ENCODE peak calls at places on chromosome 15, in four cellular contexts. K is breast epithelium, M is uterus, O is IMR-90. J is an unnamed sample.

GRCh38 chr15:41183580-41183979 is 47.0 kb downstream of the EXD1 start:
- DNase-seq in K (no peak), M (no peak), O (peak), J (no peak)

GRCh38 chr15:63521405-63522142 is 17.2 kb downstream of the USP3 start:
- DNase-seq in K (no peak), M (no peak), O (peak), J (no peak)

GRCh38 chr15:25860885-25861866 is 2.0 kb downstream of the ATP10A start:
- DNase-seq in K (no peak), M (no peak), O (no peak), J (no peak)

GRCh38 chr15:38707802-38708671 is 143.4 kb upstream of the RASGRP1 start:
- DNase-seq in K (no peak), M (peak), O (peak), J (peak)

GRCh38 chr15:39583586-39584265 is 2.8 kb downstream of the THBS1 start:
- DNase-seq in K (no peak), M (no peak), O (peak), J (peak)

GRCh38 chr15:90205886-90206285 is 4.8 kb downstream of the SEMA4B start:
- DNase-seq in K (no peak), M (no peak), O (no peak), J (no peak)

GRCh38 chr15:32104061-32104980 is 74.0 kb downstream of the CHRNA7 start:
- DNase-seq in K (no peak), M (no peak), O (no peak), J (no peak)

GRCh38 chr15:63166219-63166618 is 8.9 kb upstream of the RPS27L start:
- DNase-seq in K (no peak), M (no peak), O (no peak), J (no peak)

GRCh38 chr15:41417418-41417811 is 520 bp downstream of the RTF1 start:
- DNase-seq in K (no peak), M (peak), O (peak), J (peak)

GRCh38 chr15:29136815-29137214 is 132.8 kb downstream of the NSMCE3 start:
- DNase-seq in K (no peak), M (no peak), O (no peak), J (no peak)

GRCh38 chr15:80375968-80376891 is 28.0 kb upstream of the ARNT2 start:
- DNase-seq in K (no peak), M (no peak), O (no peak), J (no peak)

GRCh38 chr15:35087759-35088158 is 2.7 kb upstream of the NANOGP8 start:
- DNase-seq in K (no peak), M (no peak), O (no peak), J (no peak)

GRCh38 chr15:84925906-84926305 is 41.4 kb downstream of the SLC28A1 start:
- DNase-seq in K (no peak), M (no peak), O (no peak), J (no peak)

GRCh38 chr15:62343397-62343796 is 178.3 kb upstream of the C2CD4B start:
- DNase-seq in K (no peak), M (no peak), O (no peak), J (no peak)

GRCh38 chr15:93942140-93942808 is 289.1 kb upstream of the MCTP2 start:
- DNase-seq in K (no peak), M (no peak), O (no peak), J (no peak)

GRCh38 chr15:83324799-83325198 is 40.3 kb upstream of the BNC1 start:
- DNase-seq in K (no peak), M (no peak), O (no peak), J (no peak)

GRCh38 chr15:99019558-99020540 is 12.3 kb upstream of the PGPEP1L start:
- DNase-seq in K (no peak), M (no peak), O (peak), J (no peak)

GRCh38 chr15:60179786-60180391 is 175.8 kb downstream of the FOXB1 start:
- DNase-seq in K (no peak), M (no peak), O (peak), J (peak)

GRCh38 chr15:39474657-39475056 is 106.2 kb upstream of the THBS1 start:
- DNase-seq in K (no peak), M (no peak), O (no peak), J (no peak)

GRCh38 chr15:60704129-60704528 is 225.2 kb upstream of the ICE2 start:
- DNase-seq in K (no peak), M (no peak), O (no peak), J (no peak)

GRCh38 chr15:62887113-62887570 is 155.4 kb upstream of the TPM1 start:
- DNase-seq in K (no peak), M (peak), O (peak), J (no peak)

GRCh38 chr15:41865490-41866055 is 26.9 kb downstream of the PLA2G4B start:
- DNase-seq in K (no peak), M (no peak), O (no peak), J (no peak)

GRCh38 chr15:48796930-48797329 is 13.9 kb downstream of the CEP152 start:
- DNase-seq in K (no peak), M (no peak), O (peak), J (no peak)

GRCh38 chr15:53114960-53115359 is 324.8 kb upstream of the ONECUT1 start:
- DNase-seq in K (no peak), M (no peak), O (no peak), J (no peak)

GRCh38 chr15:83323296-83323711 is 38.8 kb upstream of the BNC1 start:
- DNase-seq in K (no peak), M (no peak), O (peak), J (no peak)

GRCh38 chr15:59817834-59818233 is 128.7 kb upstream of the BNIP2 start:
- DNase-seq in K (no peak), M (no peak), O (no peak), J (no peak)

GRCh38 chr15:40878785-40879184 is 4.8 kb upstream of the RHOV start:
- DNase-seq in K (no peak), M (no peak), O (peak), J (no peak)

GRCh38 chr15:78020007-78020406 is 57.5 kb downstream of the TBC1D2B start:
- DNase-seq in K (no peak), M (no peak), O (no peak), J (no peak)

GRCh38 chr15:78021761-78022160 is 55.8 kb downstream of the TBC1D2B start:
- DNase-seq in K (no peak), M (no peak), O (no peak), J (no peak)

GRCh38 chr15:78023081-78023665 is 54.3 kb downstream of the TBC1D2B start:
- DNase-seq in K (no peak), M (no peak), O (no peak), J (no peak)

GRCh38 chr15:78024883-78025282 is 52.6 kb downstream of the TBC1D2B start:
- DNase-seq in K (no peak), M (no peak), O (no peak), J (no peak)

DNA sequence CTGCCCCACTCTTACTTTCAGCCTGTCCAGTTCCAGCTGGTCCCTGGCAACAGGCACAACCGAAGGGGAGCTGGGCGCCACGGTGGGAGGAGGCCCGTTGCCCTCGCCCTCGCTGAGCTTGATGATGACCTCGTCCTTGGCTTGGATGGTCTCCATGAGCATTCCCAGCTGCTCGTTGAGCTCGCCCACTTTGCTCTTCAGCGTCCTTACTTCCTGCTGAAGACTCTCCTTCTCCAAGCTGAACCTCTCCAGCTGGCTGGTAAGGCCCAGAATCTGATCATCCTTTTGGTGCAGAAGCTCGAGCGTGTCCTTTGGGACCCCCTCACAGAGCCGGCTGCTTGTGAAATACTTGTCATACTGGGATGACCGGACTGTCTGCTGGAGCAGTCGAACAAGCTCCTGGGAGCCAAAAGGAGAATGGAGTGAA is 53.4 kb downstream of the TBC1D2B start:
- DNase-seq in K (no peak), M (peak), O (peak), J (peak)
- H3K4me3 ChIP-seq in K (no peak), M (no peak), O (no peak), J (no peak)

GRCh38 chr15:92883643-92884458 is 16.3 kb upstream of the CHD2 start:
- DNase-seq in K (no peak), M (no peak), O (peak), J (no peak)
- H3K4me3 ChIP-seq in K (peak), M (peak), O (peak), J (peak)

GRCh38 chr15:67047149-67047661 is 18.2 kb upstream of the SMAD3 start:
- DNase-seq in K (no peak), M (no peak), O (no peak), J (no peak)

GRCh38 chr15:67050522-67051087 is 14.8 kb upstream of the SMAD3 start:
- DNase-seq in K (no peak), M (peak), O (no peak), J (peak)

GRCh38 chr15:67050062-67050461 is 15.3 kb upstream of the SMAD3 start:
- DNase-seq in K (no peak), M (peak), O (peak), J (no peak)

GRCh38 chr15:67049351-67050044 is 15.9 kb upstream of the SMAD3 start:
- DNase-seq in K (no peak), M (no peak), O (peak), J (no peak)

GRCh38 chr15:67048281-67049279 is 16.8 kb upstream of the SMAD3 start:
- DNase-seq in K (no peak), M (peak), O (peak), J (no peak)
- H3K4me3 ChIP-seq in K (no peak), M (no peak), O (no peak), J (no peak)

DNA sequence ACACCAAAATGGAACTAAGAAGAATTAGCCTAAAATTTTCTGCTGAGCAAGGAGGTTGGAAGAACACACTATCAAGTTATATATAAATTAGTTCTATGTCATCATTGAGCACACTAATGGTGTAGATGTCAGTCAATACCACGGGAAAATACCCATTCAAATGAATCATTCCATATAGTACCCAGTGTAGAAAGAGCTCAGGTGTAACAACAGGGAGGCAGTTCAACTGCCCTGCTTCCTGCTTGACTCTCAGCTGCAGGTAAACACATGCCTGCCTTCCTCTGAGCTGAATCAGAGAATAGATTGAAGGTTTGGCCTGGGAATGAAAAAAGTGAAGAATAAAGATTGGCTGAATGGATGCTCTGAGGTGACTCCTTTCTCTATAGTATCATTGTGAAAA is 1088.0 kb downstream of the AGBL1 start:
- DNase-seq in K (no peak), M (no peak), O (no peak), J (no peak)
- H3K4me3 ChIP-seq in K (no peak), M (no peak), O (no peak), J (no peak)

GRCh38 chr15:51624022-51624421 is 1.5 kb upstream of the DMXL2 start:
- DNase-seq in K (no peak), M (no peak), O (no peak), J (no peak)
- H3K4me3 ChIP-seq in K (no peak), M (no peak), O (no peak), J (no peak)

DNA sequence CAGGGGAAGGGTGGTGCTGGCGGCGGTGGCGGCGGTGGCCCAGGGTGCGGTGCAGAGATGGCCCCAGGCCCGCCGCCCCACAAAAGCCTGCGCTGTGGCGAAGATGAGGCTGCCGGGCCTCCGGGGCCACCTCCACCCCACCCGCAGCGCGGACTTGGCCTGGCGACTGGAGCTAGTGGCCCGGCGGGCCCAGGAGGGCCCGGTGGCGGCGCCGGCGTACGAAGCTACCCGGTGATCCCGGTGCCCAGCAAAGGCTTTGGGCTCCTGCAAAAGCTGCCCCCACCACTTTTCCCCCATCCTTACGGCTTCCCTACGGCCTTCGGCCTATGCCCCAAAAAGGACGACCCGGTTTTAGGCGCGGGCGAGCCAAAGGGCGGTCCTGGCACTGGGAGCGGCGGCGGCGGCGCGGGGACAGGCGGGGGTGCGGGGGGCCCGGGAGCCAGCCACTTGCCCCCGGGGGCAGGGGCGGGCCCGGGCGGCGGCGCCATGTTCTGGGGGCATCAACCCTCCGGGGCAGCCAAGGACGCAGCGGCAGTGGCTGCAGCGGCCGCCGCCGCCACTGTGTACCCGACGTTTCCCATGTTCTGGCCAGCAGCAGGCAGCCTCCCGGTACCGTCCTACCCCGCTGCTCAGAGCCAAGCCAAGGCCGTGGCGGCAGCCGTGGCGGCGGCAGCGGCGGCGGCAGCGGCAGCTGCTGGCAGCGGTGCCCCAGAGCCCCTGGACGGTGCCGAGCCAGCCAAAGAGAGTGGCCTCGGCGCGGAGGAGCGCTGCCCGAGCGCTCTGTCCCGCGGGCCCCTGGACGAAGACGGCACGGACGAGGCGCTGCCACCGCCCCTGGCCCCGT is 1.6 kb downstream of the SKOR1 start:
- DNase-seq in K (no peak), M (no peak), O (no peak), J (no peak)
- H3K4me3 ChIP-seq in K (peak), M (no peak), O (no peak), J (peak)

DNA sequence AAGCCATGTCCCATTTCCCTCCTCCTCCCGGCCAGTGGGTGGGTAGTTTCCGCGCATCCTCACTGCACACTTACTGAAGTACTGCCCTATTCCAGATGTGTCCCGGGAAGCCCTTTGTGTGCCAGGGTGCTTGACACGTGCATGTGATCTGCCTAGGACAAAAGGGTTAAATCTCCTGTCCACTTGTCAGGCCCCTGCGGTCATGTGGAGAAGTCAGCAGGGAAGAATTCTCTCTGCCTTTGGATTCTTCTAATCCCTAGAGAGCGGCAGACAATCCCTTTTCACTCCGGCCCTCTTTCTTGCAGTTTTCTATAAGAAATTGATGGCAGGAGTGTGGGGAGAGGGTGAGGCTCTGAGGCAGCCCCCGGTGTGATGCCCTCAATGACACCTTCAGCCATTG is 19.8 kb downstream of the ST8SIA2 start:
- DNase-seq in K (no peak), M (no peak), O (no peak), J (no peak)
- H3K4me3 ChIP-seq in K (no peak), M (no peak), O (no peak), J (no peak)